ENCODE peak calls at places on chromosome 16, in four cellular contexts. One of them, this sample, is unnamed.

GRCh38 chr16:68893710-68894705 is 50.7 kb downstream of the TANGO6 start:
- DNase-seq in breast epithelium: no peak
- DNase-seq in stomach: no peak
- DNase-seq in transverse colon: peak; percentile 30
- DNase-seq in this sample: no peak

GRCh38 chr16:88335150-88335685 is 47.5 kb upstream of the ZNF469 start:
- DNase-seq in transverse colon: no peak
- DNase-seq in breast epithelium: no peak
- DNase-seq in stomach: no peak
- DNase-seq in this sample: no peak

GRCh38 chr16:88452485-88453216 is 429 bp upstream of the ZFPM1 start:
- DNase-seq in stomach: peak; percentile 99
- DNase-seq in breast epithelium: peak; percentile 97
- DNase-seq in transverse colon: peak; percentile 99
- DNase-seq in this sample: peak; percentile 98

GRCh38 chr16:75188832-75189477 is 18.0 kb downstream of the CTRB2 start:
- DNase-seq in breast epithelium: no peak
- DNase-seq in transverse colon: no peak
- DNase-seq in stomach: no peak
- DNase-seq in this sample: no peak

GRCh38 chr16:31678649-31679325 is 151.1 kb downstream of the AHSP start:
- DNase-seq in transverse colon: no peak
- DNase-seq in stomach: no peak
- DNase-seq in breast epithelium: no peak
- DNase-seq in this sample: no peak

GRCh38 chr16:23420011-23420410 is 33.0 kb downstream of the COG7 start:
- DNase-seq in breast epithelium: no peak
- DNase-seq in stomach: no peak
- DNase-seq in transverse colon: no peak
- DNase-seq in this sample: no peak

GRCh38 chr16:48961546-48961945 is 320.1 kb downstream of the CBLN1 start:
- DNase-seq in transverse colon: no peak
- DNase-seq in stomach: no peak
- DNase-seq in breast epithelium: no peak
- DNase-seq in this sample: no peak

GRCh38 chr16:2039286-2040030 is 8.2 kb downstream of the NTHL1 start:
- DNase-seq in transverse colon: peak; percentile 72
- DNase-seq in breast epithelium: peak; percentile 84
- DNase-seq in stomach: peak; percentile 83
- DNase-seq in this sample: peak; percentile 90

GRCh38 chr16:15643453-15644305 is 725 bp upstream of the MARF1 start:
- DNase-seq in breast epithelium: no peak
- DNase-seq in transverse colon: peak; percentile 14
- DNase-seq in stomach: no peak
- DNase-seq in this sample: peak; percentile 33

GRCh38 chr16:72061564-72061963 is 1.5 kb upstream of the HPR start:
- DNase-seq in breast epithelium: no peak
- DNase-seq in stomach: no peak
- DNase-seq in transverse colon: no peak
- DNase-seq in this sample: no peak

GRCh38 chr16:3095869-3096268 is 3.2 kb downstream of the ZSCAN10 start:
- DNase-seq in transverse colon: peak; percentile 51
- DNase-seq in breast epithelium: no peak
- DNase-seq in stomach: no peak
- DNase-seq in this sample: no peak

GRCh38 chr16:9929836-9930235 is 252.4 kb downstream of the GRIN2A start:
- DNase-seq in transverse colon: no peak
- DNase-seq in breast epithelium: no peak
- DNase-seq in stomach: no peak
- DNase-seq in this sample: no peak

GRCh38 chr16:84597518-84598390 is 20.1 kb downstream of the COTL1 start:
- DNase-seq in stomach: no peak
- DNase-seq in breast epithelium: no peak
- DNase-seq in transverse colon: no peak
- DNase-seq in this sample: no peak

GRCh38 chr16:84596801-84597517 is 20.9 kb downstream of the COTL1 start:
- DNase-seq in breast epithelium: no peak
- DNase-seq in transverse colon: no peak
- DNase-seq in stomach: no peak
- DNase-seq in this sample: no peak

GRCh38 chr16:84595052-84595481 is 22.8 kb downstream of the COTL1 start:
- DNase-seq in transverse colon: peak; percentile 30
- DNase-seq in stomach: peak; percentile 87
- DNase-seq in breast epithelium: peak; percentile 70
- DNase-seq in this sample: no peak

GRCh38 chr16:84594725-84595038 is 23.2 kb downstream of the COTL1 start:
- DNase-seq in transverse colon: no peak
- DNase-seq in stomach: no peak
- DNase-seq in breast epithelium: no peak
- DNase-seq in this sample: no peak

DNA sequence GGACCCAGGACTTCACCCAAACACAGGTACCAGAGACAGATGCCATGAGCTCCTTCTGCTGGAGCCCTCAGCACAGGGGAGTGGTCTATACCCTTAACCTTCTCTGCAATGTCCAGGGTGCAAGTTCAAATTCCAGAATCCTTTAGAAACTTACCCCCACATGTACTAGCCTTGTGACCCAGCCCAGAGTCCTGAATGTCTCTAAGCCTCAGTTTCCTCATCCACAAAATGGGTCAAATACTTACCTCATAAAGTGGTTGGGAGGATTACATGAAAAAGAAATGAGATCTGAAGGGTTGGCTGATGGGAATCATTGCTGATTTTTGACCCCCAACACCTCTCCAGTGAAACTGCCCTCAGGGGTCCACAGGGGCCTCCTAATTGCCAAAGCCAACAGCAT is 21.7 kb downstream of the COTL1 start:
- DNase-seq in transverse colon: no peak
- DNase-seq in breast epithelium: no peak
- DNase-seq in stomach: no peak
- DNase-seq in this sample: no peak
- H3K4me1 ChIP-seq in transverse colon: peaks cover 31% of the 10 kb centered on the region
- H3K4me1 ChIP-seq in breast epithelium: no peaks in the 10 kb centered on the region
- H3K4me1 ChIP-seq in stomach: peaks cover 79% of the 10 kb centered on the region
- H3K4me1 ChIP-seq in this sample: peaks cover 12% of the 10 kb centered on the region

DNA sequence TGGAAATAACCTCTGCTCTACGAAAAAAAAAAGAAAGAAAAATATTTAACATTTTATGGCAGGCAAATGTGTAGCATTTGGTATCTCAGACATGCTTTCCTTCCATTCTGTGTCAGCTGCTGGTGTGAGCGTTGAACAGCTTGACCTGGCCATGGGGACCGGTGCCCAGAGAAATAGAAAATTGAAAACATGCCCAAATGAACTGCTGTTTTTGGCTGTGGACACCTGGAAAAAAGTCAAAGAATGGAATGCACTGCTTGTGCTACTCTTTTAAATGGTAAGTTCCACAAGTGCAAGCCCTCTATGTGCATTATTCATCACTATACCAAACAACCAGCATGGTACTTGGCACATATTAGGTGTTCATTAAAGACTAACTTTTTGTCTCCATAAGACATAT is 127.2 kb downstream of the CDH8 start:
- DNase-seq in breast epithelium: no peak
- DNase-seq in transverse colon: no peak
- DNase-seq in stomach: no peak
- DNase-seq in this sample: peak; percentile 42
- H3K4me1 ChIP-seq in breast epithelium: no peaks in the 10 kb centered on the region
- H3K4me1 ChIP-seq in transverse colon: no peaks in the 10 kb centered on the region
- H3K4me1 ChIP-seq in stomach: no peaks in the 10 kb centered on the region
- H3K4me1 ChIP-seq in this sample: no peaks in the 10 kb centered on the region

GRCh38 chr16:57341441-57342303 is 16.9 kb upstream of the CCL22 start:
- DNase-seq in transverse colon: peak; percentile 73
- DNase-seq in breast epithelium: peak; percentile 80
- DNase-seq in stomach: peak; percentile 77
- DNase-seq in this sample: no peak
- H3K4me1 ChIP-seq in transverse colon: peaks cover 9% of the 10 kb centered on the region
- H3K4me1 ChIP-seq in breast epithelium: no peaks in the 10 kb centered on the region
- H3K4me1 ChIP-seq in stomach: peaks cover 9% of the 10 kb centered on the region
- H3K4me1 ChIP-seq in this sample: no peaks in the 10 kb centered on the region

GRCh38 chr16:27241658-27242057 is 26.9 kb downstream of the NSMCE1 start:
- DNase-seq in transverse colon: no peak
- DNase-seq in stomach: peak; percentile 10
- DNase-seq in breast epithelium: no peak
- DNase-seq in this sample: peak; percentile 11
- H3K4me1 ChIP-seq in transverse colon: peaks cover 45% of the 10 kb centered on the region
- H3K4me1 ChIP-seq in stomach: peaks cover 29% of the 10 kb centered on the region
- H3K4me1 ChIP-seq in breast epithelium: no peaks in the 10 kb centered on the region
- H3K4me1 ChIP-seq in this sample: peaks cover 33% of the 10 kb centered on the region

This sample was measured in testis.